ENCODE peak calls at places on chromosome 4, in eight cellular contexts. Q is sigmoid colon; R is cardiac muscle cell; B is astrocyte; D is brain microvascular endothelial cell; T is CD8-positive, alpha-beta memory T cell; G is RWPE1; U is lung. Y is an unnamed sample.

GRCh38 chr4:165379662-165380061 is 854 bp downstream of the CPE start:
- DNase-seq in Q (no peak), G (no peak), D (peak), T (no peak), U (no peak), R (peak), B (peak), Y (peak)

GRCh38 chr4:122692641-122693520 is 39.6 kb upstream of the BBS12 start:
- DNase-seq in D (no peak), T (no peak), R (peak), U (no peak), B (peak), Q (no peak), G (no peak), Y (no peak)

GRCh38 chr4:183320211-183321068 is at the start of gene CLDN22:
- DNase-seq in R (no peak), U (no peak), D (no peak), G (no peak), Q (no peak), B (no peak), T (no peak), Y (no peak)

GRCh38 chr4:15729910-15730533 is 27.2 kb downstream of the BST1 start:
- DNase-seq in G (peak), U (no peak), R (peak), T (peak), B (peak), D (peak), Q (no peak), Y (no peak)

GRCh38 chr4:164614999-164615398 is 138.9 kb upstream of the SMIM31 start:
- DNase-seq in G (no peak), Q (no peak), T (no peak), B (peak), D (no peak), R (no peak), U (no peak), Y (no peak)

GRCh38 chr4:37481547-37482129 is 204.5 kb downstream of the RELL1 start:
- DNase-seq in D (no peak), Q (no peak), G (no peak), R (no peak), B (no peak), T (no peak), U (no peak), Y (no peak)

GRCh38 chr4:148822572-148823418 is 380.6 kb upstream of the NR3C2 start:
- DNase-seq in D (no peak), R (no peak), T (no peak), B (no peak), Q (no peak), G (no peak), U (no peak), Y (no peak)

GRCh38 chr4:100177126-100177525 is 13.1 kb downstream of the DDIT4L start:
- DNase-seq in Q (no peak), G (no peak), R (no peak), U (no peak), D (no peak), T (no peak), B (no peak), Y (no peak)

GRCh38 chr4:25563071-25563564 is 92.5 kb upstream of the SLC34A2 start:
- DNase-seq in R (no peak), Q (no peak), T (no peak), G (no peak), D (no peak), U (peak), B (no peak), Y (no peak)

GRCh38 chr4:38011484-38012162 is 51.4 kb downstream of the PTTG2 start:
- DNase-seq in G (no peak), T (no peak), U (no peak), D (no peak), B (no peak), R (no peak), Q (no peak), Y (no peak)

GRCh38 chr4:41839945-41840854 is 91.7 kb upstream of the PHOX2B start:
- DNase-seq in T (no peak), U (no peak), B (no peak), R (no peak), G (peak), D (no peak), Q (no peak), Y (no peak)

GRCh38 chr4:118746251-118746919 is 61.2 kb downstream of the METTL14 start:
- DNase-seq in Q (peak), G (no peak), T (no peak), R (peak), B (no peak), D (no peak), U (no peak), Y (no peak)

GRCh38 chr4:73844352-73844751 is 7.9 kb downstream of the CXCL6 start:
- DNase-seq in T (no peak), U (no peak), B (peak), G (peak), R (peak), Q (no peak), D (peak), Y (no peak)

GRCh38 chr4:173529505-173530325 is at the start of gene HAND2:
- DNase-seq in B (no peak), D (no peak), R (peak), G (no peak), T (no peak), Q (peak), U (no peak), Y (no peak)

GRCh38 chr4:156778606-156779005 is 193.0 kb downstream of the PDGFC start:
- DNase-seq in T (no peak), R (peak), B (peak), D (no peak), G (peak), U (no peak), Q (no peak), Y (no peak)

GRCh38 chr4:89287945-89288344 is 19.7 kb downstream of the GPRIN3 start:
- DNase-seq in G (no peak), D (no peak), U (no peak), Q (no peak), R (no peak), T (no peak), B (no peak), Y (no peak)

GRCh38 chr4:190017357-190018200 is 9.5 kb downstream of the FRG2 start:
- DNase-seq in D (no peak), R (no peak), G (no peak), B (no peak), Q (no peak), U (no peak), T (no peak), Y (no peak)

GRCh38 chr4:181820518-181820917 is 422.7 kb upstream of the TENM3 start:
- DNase-seq in R (no peak), U (no peak), D (no peak), T (no peak), B (no peak), G (no peak), Q (no peak), Y (no peak)

GRCh38 chr4:76513517-76513916 is 78.5 kb downstream of the SHROOM3 start:
- DNase-seq in U (no peak), R (no peak), D (no peak), Q (no peak), G (no peak), T (no peak), B (no peak), Y (no peak)

GRCh38 chr4:140615451-140615850 is 46.7 kb upstream of the UCP1 start:
- DNase-seq in T (no peak), Q (no peak), G (no peak), B (no peak), R (no peak), D (no peak), U (no peak), Y (no peak)

GRCh38 chr4:12911723-12912324 is 572.3 kb downstream of the RAB28 start:
- DNase-seq in B (no peak), R (no peak), Q (no peak), D (no peak), U (no peak), G (no peak), T (no peak), Y (no peak)

GRCh38 chr4:7070729-7071511 is 3.1 kb upstream of the GRPEL1 start:
- DNase-seq in D (peak), U (peak), B (peak), G (peak), R (peak), T (peak), Q (peak), Y (peak)

GRCh38 chr4:169485791-169486742 is 126.3 kb downstream of the NEK1 start:
- DNase-seq in U (no peak), G (peak), Q (no peak), B (peak), R (peak), T (peak), D (peak), Y (no peak)

GRCh38 chr4:7506119-7506518 is 71.4 kb upstream of the PSAPL1 start:
- DNase-seq in B (peak), Q (no peak), T (no peak), G (no peak), R (peak), D (no peak), U (no peak), Y (peak)

DNA sequence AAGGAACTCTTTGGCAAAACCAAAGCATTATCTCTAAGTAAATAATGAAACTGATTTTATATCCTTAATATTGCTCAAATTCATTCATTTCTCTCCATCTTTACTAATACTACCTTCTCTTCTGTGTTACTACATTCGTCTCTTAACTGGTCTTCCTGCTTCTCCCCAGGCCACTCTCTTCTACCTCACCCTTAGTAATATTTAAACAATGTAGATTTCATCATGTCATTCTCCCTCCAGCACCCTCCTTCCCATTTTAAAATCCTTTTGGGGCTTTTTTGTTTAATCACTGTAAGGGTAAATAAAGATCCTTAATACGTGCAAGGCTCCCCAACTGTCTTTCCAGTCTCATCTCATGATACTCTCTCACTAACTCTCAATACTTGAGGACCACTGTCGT is 19.4 kb downstream of the FHIP1A start:
- DNase-seq in R (no peak), Q (no peak), T (no peak), D (no peak), B (no peak), U (no peak), G (no peak), Y (no peak)
- H3K27ac ChIP-seq in R (no peak), Q (no peak), T (no peak), D (no peak), B (no peak), U (no peak), G (no peak), Y (no peak)

DNA sequence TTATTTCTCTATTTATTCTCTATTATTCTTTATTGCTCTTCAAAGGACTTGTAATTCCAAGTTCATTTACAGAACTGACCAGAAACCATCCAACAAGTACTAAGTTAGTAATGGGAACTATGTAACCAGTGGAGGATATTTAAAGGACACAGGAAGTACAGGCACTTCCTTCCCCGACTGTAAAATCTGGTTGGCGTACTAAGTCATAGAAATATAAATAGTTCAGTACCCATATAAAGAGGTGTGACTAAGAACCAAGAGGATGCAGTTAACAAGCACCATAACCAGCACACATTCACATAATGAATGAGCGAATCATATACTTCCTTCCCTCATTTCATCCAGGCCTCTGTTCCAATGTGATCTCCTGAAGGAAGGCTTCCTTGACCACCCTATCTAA is 3.6 kb upstream of the EIF4E start:
- DNase-seq in T (no peak), R (no peak), Q (no peak), U (no peak), B (peak), G (no peak), D (peak), Y (no peak)
- H3K27ac ChIP-seq in T (no peak), R (no peak), Q (no peak), U (no peak), B (no peak), G (no peak), D (no peak), Y (no peak)

GRCh38 chr4:168124008-168124641 is 31.8 kb downstream of the ANXA10 start:
- DNase-seq in B (peak), G (peak), D (peak), Q (no peak), U (no peak), R (no peak), T (no peak), Y (no peak)

GRCh38 chr4:168129046-168129772 is 36.9 kb downstream of the ANXA10 start:
- DNase-seq in G (no peak), T (no peak), D (no peak), R (no peak), Q (no peak), U (no peak), B (peak), Y (no peak)

GRCh38 chr4:168126952-168127351 is 34.6 kb downstream of the ANXA10 start:
- DNase-seq in Q (no peak), U (no peak), T (no peak), B (no peak), R (no peak), G (no peak), D (no peak), Y (no peak)

GRCh38 chr4:168129802-168130201 is 37.5 kb downstream of the ANXA10 start:
- DNase-seq in D (no peak), Q (no peak), G (no peak), T (no peak), B (no peak), R (no peak), U (no peak), Y (no peak)

GRCh38 chr4:168128601-168129000 is 36.3 kb downstream of the ANXA10 start:
- DNase-seq in D (no peak), Q (no peak), U (no peak), R (no peak), T (no peak), B (no peak), G (no peak), Y (no peak)
- H3K27ac ChIP-seq in D (no peak), Q (no peak), U (no peak), R (no peak), T (no peak), B (no peak), G (no peak), Y (no peak)

DNA sequence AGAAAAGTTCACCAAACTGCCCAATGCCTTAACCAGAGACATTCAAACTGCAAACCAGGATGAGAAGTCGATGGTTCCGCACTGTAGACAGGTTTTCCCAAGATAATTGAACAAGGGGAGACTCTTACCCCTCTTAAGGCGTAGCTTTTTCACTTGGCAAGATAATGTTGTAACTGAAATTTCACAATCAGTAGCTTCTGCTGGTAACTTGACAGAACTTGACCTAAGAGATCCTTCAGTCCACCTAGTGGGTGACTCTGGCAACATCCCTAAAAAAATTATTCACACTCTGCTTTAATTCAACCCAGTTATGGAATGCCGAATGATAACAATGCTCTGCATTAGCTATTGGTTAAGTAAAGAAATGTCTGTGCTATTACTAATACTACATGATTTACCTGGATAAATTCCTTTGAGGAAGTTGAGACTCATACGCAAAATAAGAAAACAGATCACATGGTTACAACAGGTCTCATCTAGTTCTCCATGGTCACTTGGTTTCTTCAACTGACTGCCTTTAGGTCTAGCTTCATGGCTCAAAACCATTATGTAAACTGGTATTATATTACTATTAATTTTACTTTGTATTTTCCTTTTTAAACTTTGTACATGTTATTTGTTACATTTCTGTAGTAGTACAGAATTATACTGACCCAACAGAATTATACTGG is 9.1 kb downstream of the ELF2 start:
- DNase-seq in T (no peak), Q (no peak), G (peak), D (peak), R (peak), U (no peak), B (peak), Y (no peak)
- H3K27ac ChIP-seq in T (no peak), Q (peak), G (peak), D (no peak), R (peak), U (no peak), B (no peak), Y (no peak)

Y was measured in caudate nucleus.